ENCODE peak calls at places on chromosomes 7 and 10, in five cellular contexts. E is retina; P is A673; A is activated T-cell treated with anti-CD3 and anti-CD28 coated beads, Interleukin-2, amount 50 U/mL, for 48 hours; U is cardiac muscle cell. I is an unnamed sample.

GRCh38 chr7:7384228-7384627 is 151.4 kb downstream of the COL28A1 start:
- DNase-seq in P (no peak), A (no peak), U (no peak), E (no peak), I (no peak)

GRCh38 chr7:50812847-50813475 is 30.3 kb upstream of the GRB10 start:
- DNase-seq in U (peak; percentile 79), A (no peak), P (no peak), E (no peak), I (peak; percentile 72)

GRCh38 chr10:17457083-17457482 is 2.7 kb upstream of the ST8SIA6 start:
- DNase-seq in U (no peak), E (no peak), A (no peak), P (no peak), I (no peak)

GRCh38 chr10:60208676-60209269 is 180.9 kb downstream of the ANK3 start:
- DNase-seq in P (peak; percentile 60), E (no peak), U (peak; percentile 45), A (no peak), I (no peak)

GRCh38 chr7:74480861-74481417 is 27.2 kb downstream of the GTF2IRD1 start:
- DNase-seq in E (no peak), P (no peak), A (no peak), U (peak; percentile 91), I (peak; percentile 73)

GRCh38 chr10:3776796-3777571 is 8.0 kb downstream of the KLF6 start:
- DNase-seq in U (peak; percentile 93), A (no peak), E (no peak), P (no peak), I (peak; percentile 28)

GRCh38 chr10:119022846-119023552 is 6.5 kb upstream of the NANOS1 start:
- DNase-seq in P (no peak), A (no peak), U (peak; percentile 46), E (no peak), I (no peak)

GRCh38 chr7:116547347-116547746 is 22.5 kb downstream of the CAV1 start:
- DNase-seq in A (no peak), P (peak; percentile 77), U (no peak), E (no peak), I (no peak)

GRCh38 chr10:77643795-77644468 is 6.3 kb upstream of the KCNMA1 start:
- DNase-seq in A (no peak), E (peak; percentile 53), U (peak; percentile 78), P (peak; percentile 72), I (peak; percentile 43)

GRCh38 chr7:55469271-55469681 is 103.0 kb downstream of the VOPP1 start:
- DNase-seq in E (no peak), P (no peak), U (no peak), A (no peak), I (no peak)

GRCh38 chr10:72320676-72321247 is 34.0 kb downstream of the DNAJB12 start:
- DNase-seq in E (peak; percentile 79), A (peak; percentile 82), U (peak; percentile 99), P (peak; percentile 99), I (no peak)

GRCh38 chr7:151783958-151784575 is 92.8 kb downstream of the PRKAG2 start:
- DNase-seq in E (no peak), P (no peak), U (no peak), A (no peak), I (no peak)

GRCh38 chr10:86149264-86149663 is 217.3 kb downstream of the GRID1 start:
- DNase-seq in U (no peak), A (no peak), E (no peak), P (no peak), I (no peak)

GRCh38 chr7:122305475-122306319 is 1.1 kb upstream of the FEZF1 start:
- DNase-seq in P (peak; percentile 76), E (peak; percentile 89), U (no peak), A (peak; percentile 21), I (peak; percentile 42)

GRCh38 chr7:82805527-82805960 is 357.1 kb downstream of the PCLO start:
- DNase-seq in P (peak; percentile 95), A (no peak), E (no peak), U (peak; percentile 89), I (no peak)

GRCh38 chr10:110355181-110355831 is 50.6 kb upstream of the SMNDC1 start:
- DNase-seq in P (no peak), U (no peak), A (no peak), E (no peak), I (no peak)

GRCh38 chr7:111486472-111487142 is 75.7 kb downstream of the IMMP2L start:
- DNase-seq in P (peak; percentile 67), E (peak; percentile 66), A (no peak), U (peak; percentile 77), I (peak; percentile 38)

GRCh38 chr7:127650842-127651555 is 995 bp upstream of the SND1 start:
- DNase-seq in U (peak; percentile 61), E (no peak), P (no peak), A (peak; percentile 31), I (no peak)

GRCh38 chr7:50661345-50662058 is 96.3 kb upstream of the DDC start:
- DNase-seq in U (no peak), E (no peak), P (no peak), A (peak; percentile 32), I (no peak)

GRCh38 chr7:132150711-132151110 is 425.6 kb downstream of the PLXNA4 start:
- DNase-seq in A (no peak), E (no peak), P (no peak), U (no peak), I (no peak)

GRCh38 chr10:50394832-50395231 is 143.5 kb upstream of the ASAH2 start:
- DNase-seq in P (peak; percentile 35), A (no peak), E (no peak), U (peak; percentile 47), I (no peak)

GRCh38 chr7:69693042-69693441 is 94.8 kb downstream of the AUTS2 start:
- DNase-seq in A (no peak), U (peak; percentile 60), P (no peak), E (no peak), I (no peak)

GRCh38 chr10:118926018-118926417 is 103.5 kb upstream of the NANOS1 start:
- DNase-seq in E (no peak), A (no peak), U (no peak), P (no peak), I (no peak)

GRCh38 chr7:46145412-46145811 is 224.3 kb upstream of the IGFBP3 start:
- DNase-seq in E (peak; percentile 14), U (peak; percentile 98), P (peak; percentile 39), A (no peak), I (peak; percentile 49)

GRCh38 chr7:155921804-155922506 is 109.7 kb upstream of the SHH start:
- DNase-seq in U (no peak), E (no peak), A (no peak), P (no peak), I (no peak)

GRCh38 chr10:79159141-79159619 is 90.4 kb downstream of the ZMIZ1 start:
- DNase-seq in A (no peak), U (peak; percentile 76), E (peak; percentile 69), P (no peak), I (peak; percentile 47)

GRCh38 chr7:103857435-103857834 is 132.0 kb downstream of the RELN start:
- DNase-seq in E (peak; percentile 36), P (no peak), A (no peak), U (no peak), I (no peak)

GRCh38 chr10:17782921-17783665 is 26.1 kb upstream of the MRC1 start:
- DNase-seq in E (no peak), A (no peak), U (peak; percentile 25), P (no peak), I (no peak)

GRCh38 chr10:71525721-71526120 is 129.0 kb downstream of the CDH23 start:
- DNase-seq in U (no peak), E (no peak), P (no peak), A (no peak), I (no peak)

GRCh38 chr7:106122713-106123112 is 10.6 kb upstream of the SYPL1 start:
- DNase-seq in E (no peak), P (no peak), U (no peak), A (no peak), I (no peak)

I was measured in testis.